ENCODE peak calls at places on chromosomes 16 and 17, in ten cellular contexts. One of them, this sample, is unnamed.

GRCh38 chr17:45171338-45172231 is 9.9 kb downstream of the HEXIM2 start:
- DNase-seq in body of pancreas: peak
- DNase-seq in A673: no peak
- DNase-seq in colonic mucosa: peak
- DNase-seq in tibial artery: peak
- DNase-seq in IMR-90: no peak
- DNase-seq in A549: peak
- DNase-seq in cardiac muscle cell: peak
- DNase-seq in Peyer's patch: peak
- DNase-seq in CD4-positive, alpha-beta T cell: no peak
- DNase-seq in this sample: no peak

GRCh38 chr16:15949210-15950166 is at the start of gene ABCC1:
- DNase-seq in CD4-positive, alpha-beta T cell: peak
- DNase-seq in A549: peak
- DNase-seq in cardiac muscle cell: peak
- DNase-seq in colonic mucosa: peak
- DNase-seq in A673: peak
- DNase-seq in Peyer's patch: peak
- DNase-seq in IMR-90: no peak
- DNase-seq in tibial artery: no peak
- DNase-seq in body of pancreas: peak
- DNase-seq in this sample: peak

GRCh38 chr16:51592535-51592934 is 441.5 kb upstream of the SALL1 start:
- DNase-seq in Peyer's patch: no peak
- DNase-seq in A549: no peak
- DNase-seq in tibial artery: no peak
- DNase-seq in CD4-positive, alpha-beta T cell: no peak
- DNase-seq in body of pancreas: no peak
- DNase-seq in IMR-90: no peak
- DNase-seq in A673: no peak
- DNase-seq in colonic mucosa: no peak
- DNase-seq in cardiac muscle cell: no peak
- DNase-seq in this sample: no peak

GRCh38 chr16:69324013-69324531 is 6.3 kb downstream of the PDF start:
- DNase-seq in cardiac muscle cell: no peak
- DNase-seq in tibial artery: peak
- DNase-seq in A673: no peak
- DNase-seq in CD4-positive, alpha-beta T cell: no peak
- DNase-seq in Peyer's patch: peak
- DNase-seq in A549: no peak
- DNase-seq in colonic mucosa: peak
- DNase-seq in IMR-90: no peak
- DNase-seq in body of pancreas: peak
- DNase-seq in this sample: no peak

GRCh38 chr16:81251871-81252270 is 13.4 kb downstream of the BCO1 start:
- DNase-seq in cardiac muscle cell: peak
- DNase-seq in A673: no peak
- DNase-seq in CD4-positive, alpha-beta T cell: no peak
- DNase-seq in A549: no peak
- DNase-seq in body of pancreas: peak
- DNase-seq in tibial artery: no peak
- DNase-seq in Peyer's patch: no peak
- DNase-seq in colonic mucosa: no peak
- DNase-seq in IMR-90: peak
- DNase-seq in this sample: no peak

GRCh38 chr17:43140396-43141332 is 15.5 kb upstream of the BRCA1 start:
- DNase-seq in Peyer's patch: no peak
- DNase-seq in A673: no peak
- DNase-seq in A549: no peak
- DNase-seq in CD4-positive, alpha-beta T cell: no peak
- DNase-seq in tibial artery: no peak
- DNase-seq in cardiac muscle cell: no peak
- DNase-seq in body of pancreas: no peak
- DNase-seq in colonic mucosa: no peak
- DNase-seq in IMR-90: no peak
- DNase-seq in this sample: no peak

GRCh38 chr17:3913531-3914318 is 2.5 kb downstream of the P2RX1 start:
- DNase-seq in tibial artery: peak
- DNase-seq in IMR-90: peak
- DNase-seq in colonic mucosa: peak
- DNase-seq in A549: peak
- DNase-seq in CD4-positive, alpha-beta T cell: peak
- DNase-seq in Peyer's patch: peak
- DNase-seq in cardiac muscle cell: peak
- DNase-seq in body of pancreas: peak
- DNase-seq in A673: peak
- DNase-seq in this sample: peak

GRCh38 chr17:29590261-29590978 is 972 bp upstream of the GIT1 start:
- DNase-seq in Peyer's patch: no peak
- DNase-seq in A673: peak
- DNase-seq in cardiac muscle cell: no peak
- DNase-seq in tibial artery: no peak
- DNase-seq in CD4-positive, alpha-beta T cell: no peak
- DNase-seq in colonic mucosa: no peak
- DNase-seq in IMR-90: peak
- DNase-seq in body of pancreas: no peak
- DNase-seq in A549: peak
- DNase-seq in this sample: no peak

GRCh38 chr17:11144358-11145233 is 96.4 kb upstream of the SHISA6 start:
- DNase-seq in A549: peak
- DNase-seq in CD4-positive, alpha-beta T cell: no peak
- DNase-seq in A673: peak
- DNase-seq in cardiac muscle cell: peak
- DNase-seq in IMR-90: no peak
- DNase-seq in Peyer's patch: no peak
- DNase-seq in body of pancreas: peak
- DNase-seq in colonic mucosa: peak
- DNase-seq in tibial artery: no peak
- DNase-seq in this sample: peak

GRCh38 chr17:43914451-43914850 is 7.1 kb upstream of the MPP2 start:
- DNase-seq in A673: no peak
- DNase-seq in CD4-positive, alpha-beta T cell: no peak
- DNase-seq in colonic mucosa: no peak
- DNase-seq in Peyer's patch: no peak
- DNase-seq in body of pancreas: no peak
- DNase-seq in A549: no peak
- DNase-seq in IMR-90: no peak
- DNase-seq in tibial artery: no peak
- DNase-seq in cardiac muscle cell: no peak
- DNase-seq in this sample: no peak

DNA sequence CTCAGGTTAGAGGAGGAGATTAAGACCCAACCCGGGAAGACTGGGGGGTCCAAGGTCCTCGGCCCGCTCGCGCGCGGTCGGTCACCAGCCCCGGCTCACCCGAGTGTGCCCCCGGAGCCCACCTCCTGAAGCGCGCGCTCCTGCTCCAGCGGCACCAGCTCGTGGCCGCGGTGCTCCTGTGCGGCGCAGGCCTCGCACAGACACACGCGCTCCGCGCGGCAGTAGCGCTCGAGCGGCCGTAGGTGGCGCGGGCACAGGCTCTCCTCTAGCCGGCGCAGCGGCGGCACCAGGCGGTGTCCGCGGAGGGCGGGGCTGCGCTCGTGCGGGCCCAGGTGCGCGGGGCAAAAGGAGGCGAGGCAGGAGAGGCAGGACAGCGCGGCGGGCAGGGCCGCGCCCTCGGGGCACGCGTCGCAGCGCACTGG is 618 bp downstream of the TRIM47 start:
- DNase-seq in Peyer's patch: peak
- DNase-seq in A673: peak
- DNase-seq in IMR-90: peak
- DNase-seq in colonic mucosa: peak
- DNase-seq in A549: peak
- DNase-seq in body of pancreas: peak
- DNase-seq in cardiac muscle cell: peak
- DNase-seq in tibial artery: peak
- DNase-seq in CD4-positive, alpha-beta T cell: peak
- DNase-seq in this sample: peak
- TF ChIP-seq CTCF in Peyer's patch: peak
- TF ChIP-seq CTCF in A673: peak
- TF ChIP-seq CTCF in IMR-90: peak
- TF ChIP-seq CTCF in colonic mucosa: peak
- TF ChIP-seq CTCF in A549: peak
- TF ChIP-seq CTCF in body of pancreas: peak
- TF ChIP-seq CTCF in cardiac muscle cell: peak
- TF ChIP-seq CTCF in tibial artery: peak
- TF ChIP-seq CTCF in CD4-positive, alpha-beta T cell: peak
- TF ChIP-seq CTCF in this sample: peak

DNA sequence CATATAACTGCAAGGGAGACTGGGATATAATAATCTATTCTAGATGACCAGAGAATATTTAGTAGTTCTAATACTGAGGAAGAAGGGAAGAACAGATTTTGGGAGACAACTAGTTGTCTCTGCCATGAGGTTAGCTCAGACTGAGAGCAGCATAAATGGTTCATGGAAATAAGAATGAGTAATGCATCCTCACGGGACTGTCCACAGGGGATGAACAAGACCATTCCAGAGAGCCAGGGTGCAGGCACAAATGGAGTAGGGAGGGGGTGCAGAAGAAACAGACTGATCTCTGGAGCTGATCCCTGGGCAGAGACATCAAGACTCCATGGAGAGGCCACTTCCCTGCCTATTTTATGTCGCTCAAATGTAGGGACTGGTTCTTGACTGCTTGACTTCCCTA is 30.4 kb downstream of the NLRC5 start:
- DNase-seq in colonic mucosa: no peak
- DNase-seq in IMR-90: no peak
- DNase-seq in A673: no peak
- DNase-seq in body of pancreas: no peak
- DNase-seq in CD4-positive, alpha-beta T cell: no peak
- DNase-seq in A549: no peak
- DNase-seq in cardiac muscle cell: no peak
- DNase-seq in Peyer's patch: no peak
- DNase-seq in tibial artery: no peak
- DNase-seq in this sample: no peak
- H3K27ac ChIP-seq in colonic mucosa: no peak
- H3K27ac ChIP-seq in IMR-90: no peak
- H3K27ac ChIP-seq in A673: no peak
- H3K27ac ChIP-seq in body of pancreas: no peak
- H3K27ac ChIP-seq in CD4-positive, alpha-beta T cell: no peak
- H3K27ac ChIP-seq in A549: no peak
- H3K27ac ChIP-seq in cardiac muscle cell: no peak
- H3K27ac ChIP-seq in Peyer's patch: no peak
- H3K27ac ChIP-seq in tibial artery: no peak
- H3K27ac ChIP-seq in this sample: no peak

GRCh38 chr17:61868074-61868473 is 4.7 kb upstream of the BRIP1 start:
- DNase-seq in A673: no peak
- DNase-seq in IMR-90: no peak
- DNase-seq in colonic mucosa: no peak
- DNase-seq in Peyer's patch: no peak
- DNase-seq in CD4-positive, alpha-beta T cell: no peak
- DNase-seq in A549: no peak
- DNase-seq in tibial artery: no peak
- DNase-seq in body of pancreas: no peak
- DNase-seq in cardiac muscle cell: no peak
- DNase-seq in this sample: no peak

GRCh38 chr17:61863801-61864126 is 436 bp upstream of the BRIP1 start:
- DNase-seq in body of pancreas: no peak
- DNase-seq in A549: no peak
- DNase-seq in cardiac muscle cell: no peak
- DNase-seq in A673: no peak
- DNase-seq in IMR-90: no peak
- DNase-seq in Peyer's patch: no peak
- DNase-seq in CD4-positive, alpha-beta T cell: no peak
- DNase-seq in tibial artery: no peak
- DNase-seq in colonic mucosa: no peak
- DNase-seq in this sample: no peak

GRCh38 chr17:61867033-61867432 is 3.7 kb upstream of the BRIP1 start:
- DNase-seq in body of pancreas: no peak
- DNase-seq in tibial artery: no peak
- DNase-seq in cardiac muscle cell: no peak
- DNase-seq in colonic mucosa: no peak
- DNase-seq in Peyer's patch: no peak
- DNase-seq in A549: no peak
- DNase-seq in CD4-positive, alpha-beta T cell: no peak
- DNase-seq in IMR-90: no peak
- DNase-seq in A673: no peak
- DNase-seq in this sample: no peak

GRCh38 chr17:61862975-61863800 is at the start of gene BRIP1:
- DNase-seq in tibial artery: peak
- DNase-seq in CD4-positive, alpha-beta T cell: peak
- DNase-seq in A673: peak
- DNase-seq in body of pancreas: peak
- DNase-seq in IMR-90: peak
- DNase-seq in cardiac muscle cell: peak
- DNase-seq in A549: peak
- DNase-seq in Peyer's patch: peak
- DNase-seq in colonic mucosa: peak
- DNase-seq in this sample: peak

DNA sequence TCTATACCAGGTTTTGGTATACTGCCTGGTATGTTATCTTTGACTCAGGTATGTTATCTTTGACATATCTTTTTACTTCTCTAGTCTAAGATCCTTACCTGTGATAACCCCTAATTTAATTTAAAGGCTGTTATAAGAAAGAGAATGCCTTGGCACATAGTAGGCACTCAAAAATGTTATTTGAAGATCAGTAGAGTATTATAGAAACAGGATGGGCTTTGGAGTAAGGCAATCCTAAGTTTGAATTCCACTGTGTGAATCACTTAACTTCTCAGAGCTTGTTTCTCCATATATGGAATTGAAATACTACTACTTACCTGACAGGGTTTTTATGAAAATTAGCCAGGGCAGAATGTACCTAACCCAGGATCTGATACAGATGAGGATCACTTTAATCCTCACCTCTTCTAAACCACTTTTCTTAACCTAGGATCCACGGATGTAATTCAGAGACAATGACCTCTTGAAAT is 1.2 kb downstream of the BRIP1 start:
- DNase-seq in cardiac muscle cell: peak
- DNase-seq in Peyer's patch: no peak
- DNase-seq in tibial artery: no peak
- DNase-seq in A673: no peak
- DNase-seq in A549: no peak
- DNase-seq in IMR-90: peak
- DNase-seq in body of pancreas: no peak
- DNase-seq in CD4-positive, alpha-beta T cell: no peak
- DNase-seq in colonic mucosa: no peak
- DNase-seq in this sample: no peak
- TF ChIP-seq CTCF in cardiac muscle cell: no peak
- TF ChIP-seq CTCF in Peyer's patch: no peak
- TF ChIP-seq CTCF in tibial artery: no peak
- TF ChIP-seq CTCF in A673: no peak
- TF ChIP-seq CTCF in A549: no peak
- TF ChIP-seq CTCF in IMR-90: no peak
- TF ChIP-seq CTCF in body of pancreas: no peak
- TF ChIP-seq CTCF in CD4-positive, alpha-beta T cell: no peak
- TF ChIP-seq CTCF in colonic mucosa: no peak
- TF ChIP-seq CTCF in this sample: no peak

DNA sequence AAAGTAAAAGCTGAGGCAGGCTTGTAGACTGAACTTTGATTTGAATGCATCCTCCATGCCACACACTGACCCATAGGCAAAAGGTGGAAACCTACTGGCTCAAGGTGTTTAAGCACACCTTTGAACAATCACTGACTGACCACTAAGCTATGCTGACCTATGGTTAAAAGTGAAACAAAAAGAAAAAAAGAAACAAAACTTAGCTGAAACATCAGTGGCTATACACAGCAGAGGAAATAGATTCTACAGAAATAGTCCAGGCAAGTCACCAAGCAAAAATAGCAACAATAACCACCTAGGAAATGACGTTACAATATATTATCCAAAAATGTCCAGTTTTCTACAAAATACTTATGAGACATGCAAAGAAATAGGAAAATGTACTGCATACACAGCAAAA is 60.2 kb downstream of the RPGRIP1L start:
- DNase-seq in Peyer's patch: no peak
- DNase-seq in body of pancreas: no peak
- DNase-seq in cardiac muscle cell: no peak
- DNase-seq in tibial artery: no peak
- DNase-seq in CD4-positive, alpha-beta T cell: no peak
- DNase-seq in colonic mucosa: no peak
- DNase-seq in A673: no peak
- DNase-seq in IMR-90: no peak
- DNase-seq in A549: no peak
- DNase-seq in this sample: peak
- H3K27ac ChIP-seq in Peyer's patch: no peak
- H3K27ac ChIP-seq in body of pancreas: no peak
- H3K27ac ChIP-seq in cardiac muscle cell: no peak
- H3K27ac ChIP-seq in tibial artery: no peak
- H3K27ac ChIP-seq in CD4-positive, alpha-beta T cell: no peak
- H3K27ac ChIP-seq in colonic mucosa: no peak
- H3K27ac ChIP-seq in A673: no peak
- H3K27ac ChIP-seq in IMR-90: no peak
- H3K27ac ChIP-seq in A549: no peak
- H3K27ac ChIP-seq in this sample: peak